ENCODE peak calls at places on chromosome 10, in seven cellular contexts. F is left colon; U is activated T-cell treated with anti-CD3 and anti-CD28 coated beads, Interleukin-2, amount 50 U/mL, for 48 hours; G is activated B cell treated with CpG ODN at 0.5 μM for 24 hours; L is left ventricle myocardium superior; E is stimulated activated CD4-positive, alpha-beta T cell treated with anti-CD3 and anti-CD28 coated beads, Interleukin-1b, Interleukin-23, amount 100 ng/mL, for 4 hours; I is pons. C is an unnamed sample.

GRCh38 chr10:127787873-127788272 is 50.9 kb downstream of the FOXI2 start:
- DNase-seq in G (no peak), F (no peak), U (no peak), I (no peak), E (no peak), L (no peak), C (no peak)

GRCh38 chr10:133274751-133275682 is 1.7 kb downstream of the ADAM8 start:
- DNase-seq in E (peak), F (peak), G (peak), L (no peak), I (no peak), U (peak), C (no peak)

GRCh38 chr10:26488344-26488743 is 50.2 kb downstream of the APBB1IP start:
- DNase-seq in U (no peak), L (no peak), F (no peak), G (no peak), I (no peak), E (no peak), C (peak)

GRCh38 chr10:6918305-6918704 is 338.2 kb upstream of the PRKCQ start:
- DNase-seq in U (peak), F (no peak), G (peak), I (peak), L (peak), E (peak), C (peak)

GRCh38 chr10:132575320-132576201 is 38.0 kb downstream of the INPP5A start:
- DNase-seq in E (no peak), I (peak), F (no peak), G (peak), L (peak), U (peak), C (peak)

GRCh38 chr10:96133135-96133534 is 3.0 kb downstream of the ZNF518A start:
- DNase-seq in F (no peak), E (no peak), I (no peak), G (no peak), U (no peak), L (no peak), C (peak)

GRCh38 chr10:103676851-103677417 is 178.4 kb downstream of the SH3PXD2A start:
- DNase-seq in I (no peak), E (no peak), G (no peak), L (peak), U (no peak), F (no peak), C (peak)

GRCh38 chr10:15253951-15254807 is 85.7 kb upstream of the NMT2 start:
- DNase-seq in I (peak), G (no peak), L (no peak), U (no peak), E (no peak), F (no peak), C (no peak)

GRCh38 chr10:72309290-72310240 is 35.8 kb downstream of the DDIT4 start:
- DNase-seq in L (peak), G (no peak), E (no peak), I (no peak), U (no peak), F (peak), C (no peak)

GRCh38 chr10:69057261-69057950 is 30.5 kb upstream of the SRGN start:
- DNase-seq in L (peak), E (no peak), G (no peak), F (peak), U (peak), I (peak), C (no peak)

GRCh38 chr10:103273026-103273425 is 3.9 kb upstream of the INA start:
- DNase-seq in F (no peak), U (no peak), E (no peak), I (no peak), G (no peak), L (no peak), C (peak)

GRCh38 chr10:131569851-131570715 is 258.6 kb upstream of the TCERG1L start:
- DNase-seq in U (no peak), E (no peak), L (no peak), I (no peak), G (no peak), F (no peak), C (no peak)

GRCh38 chr10:43294241-43294658 is 27.4 kb upstream of the RASGEF1A start:
- DNase-seq in E (no peak), I (no peak), U (peak), G (no peak), L (no peak), F (no peak), C (no peak)

GRCh38 chr10:106454233-106454632 is 710.3 kb downstream of the SORCS1 start:
- DNase-seq in U (no peak), I (no peak), G (no peak), F (no peak), L (no peak), E (no peak), C (no peak)

GRCh38 chr10:32055478-32056135 is 618 bp downstream of the KIF5B start:
- DNase-seq in G (no peak), L (peak), E (peak), F (peak), U (peak), I (peak), C (peak)